ENCODE peak calls at places on chromosomes 13 and 19, in eight cellular contexts. R is astrocyte of the spinal cord, Z is AG09319, Q is dorsolateral prefrontal cortex, M is colonic mucosa, J is PC-3, U is fibroblast of mammary gland, W is heart left ventricle. G is an unnamed sample.

GRCh38 chr13:109677206-109677605 is 109.2 kb downstream of the IRS2 start:
- DNase-seq in R (no peak), Q (no peak), M (no peak), J (no peak), U (no peak), W (no peak), Z (no peak), G (no peak)

GRCh38 chr19:46787331-46788100 is 878 bp downstream of the SLC1A5 start:
- DNase-seq in W (peak), M (peak), U (peak), Q (no peak), J (peak), Z (no peak), R (peak), G (peak)

GRCh38 chr19:2011169-2011568 is 4.3 kb downstream of the BTBD2 start:
- DNase-seq in J (no peak), R (no peak), M (no peak), Z (no peak), Q (no peak), U (no peak), W (no peak), G (no peak)

GRCh38 chr19:7862413-7862951 is 11.7 kb downstream of the PRR36 start:
- DNase-seq in Z (no peak), U (peak), Q (no peak), W (no peak), J (no peak), M (peak), R (peak), G (no peak)

GRCh38 chr19:10184636-10185035 is 10.1 kb downstream of the DNMT1 start:
- DNase-seq in R (no peak), Q (no peak), Z (no peak), J (peak), U (no peak), W (no peak), M (no peak), G (no peak)

GRCh38 chr19:30446844-30447243 is 74.7 kb downstream of the ZNF536 start:
- DNase-seq in U (no peak), W (no peak), Q (no peak), M (no peak), Z (no peak), J (no peak), R (no peak), G (no peak)

GRCh38 chr13:31161583-31162150 is at the start of gene HSPH1:
- DNase-seq in W (peak), M (peak), Q (peak), R (peak), U (peak), J (peak), Z (peak), G (peak)

GRCh38 chr13:76711515-76712182 is 174.6 kb downstream of the KCTD12 start:
- DNase-seq in Z (peak), M (no peak), W (peak), Q (no peak), U (peak), J (peak), R (peak), G (no peak)

GRCh38 chr19:58218899-58219298 is 9.8 kb upstream of the ZNF544 start:
- DNase-seq in Q (no peak), U (peak), Z (no peak), J (peak), W (no peak), R (no peak), M (no peak), G (no peak)

GRCh38 chr19:4415352-4415751 is 12.9 kb downstream of the CHAF1A start:
- DNase-seq in U (no peak), M (no peak), Z (no peak), W (no peak), J (no peak), Q (peak), R (no peak), G (no peak)

GRCh38 chr13:99056381-99057014 is 78.6 kb upstream of the DOCK9 start:
- DNase-seq in M (no peak), R (no peak), Z (no peak), W (no peak), Q (no peak), U (peak), J (peak), G (no peak)

GRCh38 chr13:78319101-78319627 is 284.2 kb downstream of the POU4F1 start:
- DNase-seq in R (no peak), Q (no peak), M (no peak), W (no peak), Z (no peak), J (no peak), U (no peak), G (no peak)

GRCh38 chr19:43749152-43749551 is 5.6 kb downstream of the SMG9 start:
- DNase-seq in W (no peak), U (no peak), M (no peak), J (no peak), Q (no peak), Z (no peak), R (no peak), G (no peak)

GRCh38 chr19:14056741-14057356 is 5.0 kb downstream of the PALM3 start:
- DNase-seq in U (no peak), Z (no peak), M (no peak), W (no peak), Q (no peak), R (no peak), J (no peak), G (no peak)

GRCh38 chr19:14061081-14061749 is 661 bp downstream of the PALM3 start:
- DNase-seq in J (no peak), Q (no peak), R (no peak), W (no peak), Z (no peak), M (no peak), U (no peak), G (no peak)

GRCh38 chr19:14058182-14059092 is 3.4 kb downstream of the PALM3 start:
- DNase-seq in Q (no peak), J (no peak), R (no peak), U (no peak), M (no peak), Z (no peak), W (no peak), G (no peak)

GRCh38 chr19:14059652-14060155 is 2.2 kb downstream of the PALM3 start:
- DNase-seq in M (no peak), R (no peak), Q (no peak), Z (no peak), J (no peak), W (no peak), U (no peak), G (no peak)

DNA sequence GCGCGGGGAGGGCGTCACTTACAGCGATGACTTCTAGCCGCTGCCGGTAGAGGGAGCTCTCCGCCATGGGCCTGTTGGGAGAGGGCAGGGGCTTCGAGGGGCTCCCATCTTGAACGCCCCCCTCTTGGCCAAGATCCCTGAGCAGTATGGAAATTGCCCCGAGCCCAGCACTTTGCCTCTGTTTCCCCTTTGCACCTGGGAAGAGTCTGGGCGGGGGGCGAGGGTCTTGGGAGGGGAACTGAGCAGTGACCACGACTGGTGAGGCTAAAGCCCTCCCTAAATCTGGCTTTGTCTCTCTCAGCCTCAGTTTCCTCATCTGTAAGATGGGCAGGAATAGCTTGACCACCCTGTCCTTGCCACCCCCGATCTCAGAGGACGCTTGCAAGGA is 2.8 kb downstream of the PALM3 start:
- DNase-seq in M (no peak), W (no peak), J (no peak), Q (no peak), Z (no peak), U (no peak), R (no peak), G (no peak)
- TF ChIP-seq CTCF in M (peak), W (peak), J (peak), Q (peak), Z (peak), U (peak), R (peak), G (no peak)

GRCh38 chr19:52518646-52519045 is 8.8 kb upstream of the ZNF808 start:
- DNase-seq in W (no peak), Q (no peak), Z (no peak), U (no peak), R (no peak), J (no peak), M (no peak), G (no peak)

GRCh38 chr19:52520013-52520412 is 7.5 kb upstream of the ZNF808 start:
- DNase-seq in J (no peak), W (no peak), R (no peak), Z (no peak), U (no peak), Q (no peak), M (no peak), G (no peak)

GRCh38 chr19:52516191-52516590 is 11.3 kb upstream of the ZNF808 start:
- DNase-seq in Z (no peak), M (no peak), Q (no peak), W (no peak), J (no peak), U (no peak), R (no peak), G (no peak)
- TF ChIP-seq CTCF in Z (no peak), M (no peak), Q (no peak), W (no peak), J (no peak), U (no peak), R (no peak), G (no peak)

GRCh38 chr19:28977826-28978225 is 235.1 kb downstream of the UQCRFS1 start:
- DNase-seq in M (no peak), Q (no peak), R (no peak), Z (no peak), U (no peak), W (no peak), J (no peak), G (no peak)
- TF ChIP-seq CTCF in M (no peak), Q (no peak), R (no peak), Z (peak), U (peak), W (no peak), J (no peak), G (no peak)

DNA sequence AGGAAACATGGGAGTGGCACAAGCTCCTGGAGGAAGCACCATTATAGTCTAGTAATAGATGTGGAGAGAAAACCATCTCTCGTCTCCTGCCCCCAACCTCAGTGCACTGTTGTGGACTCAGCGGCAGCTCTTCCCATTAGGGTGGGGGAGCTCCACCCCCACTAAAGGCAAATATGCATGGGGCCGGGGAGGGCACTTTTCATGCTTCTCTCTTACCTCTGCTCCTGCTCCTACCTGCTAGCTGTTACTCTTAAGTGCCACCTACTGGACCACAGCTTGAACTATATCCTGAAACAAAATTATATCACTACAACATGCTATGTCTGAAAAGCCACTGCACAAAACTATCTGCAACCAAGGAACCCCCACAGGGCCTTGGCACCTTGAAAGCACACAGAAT is 112.6 kb upstream of the DACH1 start:
- DNase-seq in J (peak), U (no peak), M (no peak), Z (no peak), Q (no peak), R (peak), W (no peak), G (no peak)
- TF ChIP-seq CTCF in J (peak), U (no peak), M (peak), Z (peak), Q (no peak), R (peak), W (no peak), G (no peak)

GRCh38 chr13:40629678-40630384 is 36.6 kb downstream of the FOXO1 start:
- DNase-seq in M (no peak), R (no peak), Q (no peak), Z (no peak), U (no peak), W (no peak), J (no peak), G (no peak)
- TF ChIP-seq CTCF in M (no peak), R (no peak), Q (no peak), Z (no peak), U (no peak), W (no peak), J (no peak), G (no peak)

DNA sequence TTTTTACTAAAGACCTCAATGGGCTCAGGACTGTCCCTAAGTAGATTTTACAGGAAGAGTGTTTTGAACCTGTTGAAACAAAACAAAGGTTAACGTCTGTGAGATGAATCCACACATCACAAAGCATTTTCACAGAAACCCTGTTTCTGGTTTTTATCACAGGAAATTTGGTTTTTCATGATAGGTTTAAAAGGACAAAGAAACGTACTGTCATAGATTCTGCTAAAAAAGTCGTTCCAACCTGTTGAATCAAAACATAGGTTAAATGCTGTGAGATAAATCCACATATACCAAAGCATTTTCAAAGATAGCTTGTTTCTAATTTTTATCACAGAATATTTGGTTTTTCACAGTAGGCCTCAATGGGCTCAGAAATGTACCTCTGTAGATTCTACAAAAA is 1531.0 kb downstream of the UQCRFS1 start:
- DNase-seq in U (no peak), Q (no peak), M (no peak), J (no peak), Z (no peak), W (no peak), R (no peak), G (no peak)
- TF ChIP-seq CTCF in U (no peak), Q (no peak), M (no peak), J (no peak), Z (no peak), W (no peak), R (no peak), G (no peak)

GRCh38 chr19:50500060-50500752 is 10.8 kb downstream of the JOSD2 start:
- DNase-seq in M (no peak), R (no peak), Z (no peak), J (no peak), Q (no peak), U (no peak), W (peak), G (no peak)
- TF ChIP-seq CTCF in M (no peak), R (peak), Z (peak), J (peak), Q (peak), U (no peak), W (no peak), G (no peak)

GRCh38 chr13:43195551-43195950 is 172.2 kb downstream of the DNAJC15 start:
- DNase-seq in J (peak), U (no peak), Q (no peak), R (no peak), W (no peak), Z (no peak), M (no peak), G (no peak)

GRCh38 chr13:43196750-43197149 is 173.4 kb downstream of the DNAJC15 start:
- DNase-seq in W (no peak), U (peak), J (no peak), R (no peak), Z (no peak), Q (no peak), M (no peak), G (no peak)

GRCh38 chr13:43193789-43194188 is 170.4 kb downstream of the DNAJC15 start:
- DNase-seq in J (no peak), R (no peak), U (no peak), Z (no peak), W (no peak), M (no peak), Q (no peak), G (no peak)

GRCh38 chr13:43195112-43195511 is 171.7 kb downstream of the DNAJC15 start:
- DNase-seq in M (no peak), R (no peak), Q (no peak), W (no peak), U (no peak), J (no peak), Z (no peak), G (no peak)

GRCh38 chr13:43196171-43196611 is 172.8 kb downstream of the DNAJC15 start:
- DNase-seq in M (no peak), J (no peak), Q (no peak), Z (no peak), W (peak), U (peak), R (peak), G (no peak)
- TF ChIP-seq CTCF in M (no peak), J (no peak), Q (no peak), Z (peak), W (peak), U (peak), R (peak), G (no peak)

DNA sequence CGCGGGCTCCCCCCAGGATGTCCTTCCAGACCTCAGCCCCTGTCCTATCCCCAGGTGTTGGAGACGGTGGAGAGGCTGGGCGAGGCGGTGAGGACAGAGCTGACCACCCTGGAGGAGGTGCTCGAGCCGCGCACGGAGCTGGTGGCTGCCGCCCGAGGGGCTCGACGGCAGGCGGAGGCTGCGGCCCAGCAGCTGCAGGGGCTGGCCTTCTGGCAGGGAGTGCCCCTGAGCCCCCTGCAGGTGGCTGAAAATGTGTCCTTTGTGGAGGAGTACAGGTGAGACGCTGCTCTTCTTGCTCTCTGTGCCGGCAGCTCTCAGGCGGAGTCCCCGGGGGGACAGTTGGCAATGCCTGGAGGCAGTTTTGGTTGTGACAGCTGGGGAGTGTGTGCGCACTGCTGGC is 6.9 kb downstream of the TTYH1 start:
- DNase-seq in Q (no peak), M (no peak), W (no peak), U (no peak), R (no peak), Z (no peak), J (no peak), G (no peak)
- TF ChIP-seq CTCF in Q (no peak), M (no peak), W (no peak), U (no peak), R (no peak), Z (no peak), J (no peak), G (no peak)

DNA sequence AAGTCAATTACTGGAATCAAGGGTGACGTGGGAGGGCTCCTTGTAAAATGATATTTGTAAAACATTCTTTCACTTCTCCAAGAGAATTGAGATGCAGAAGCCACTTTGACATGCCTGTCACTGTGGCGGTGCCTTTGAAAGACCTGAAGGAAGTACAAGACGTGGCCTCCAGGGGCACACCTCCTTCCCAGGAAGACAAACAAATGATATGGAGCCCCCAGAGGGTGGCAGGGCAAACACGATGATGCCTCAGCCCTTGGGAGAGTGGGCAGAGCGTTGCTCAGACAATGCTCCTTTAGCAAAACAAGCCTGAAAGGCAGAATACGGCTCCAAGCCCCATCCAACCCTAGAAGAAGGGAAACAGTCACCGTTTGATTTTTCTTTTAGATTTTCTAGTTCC is 9.3 kb upstream of the ATP12A start:
- DNase-seq in Q (no peak), J (peak), U (no peak), W (no peak), Z (no peak), R (no peak), M (peak), G (no peak)
- TF ChIP-seq CTCF in Q (no peak), J (no peak), U (peak), W (no peak), Z (peak), R (peak), M (no peak), G (no peak)